ENCODE peak calls at places on chromosomes 16 and 17, in nine cellular contexts. H is stimulated activated CD8-positive, alpha-beta memory T cell treated with anti-CD3 and anti-CD28 coated beads, Interleukin-12 subunit alpha, Interleukin-12 subunit beta, amount 100 ng/mL, for 4 hours; E is neural progenitor cell; R is AG08395; C is cardiac fibroblast; O is HEK293T; J is ovary; X is mucosa of descending colon; F is activated naive CD4-positive, alpha-beta T cell. A is an unnamed sample.

GRCh38 chr17:57302690-57303089 is 46.4 kb downstream of the MSI2 start:
- DNase-seq in H (no peak), E (no peak), R (no peak), C (no peak), O (no peak), J (no peak), X (no peak), F (no peak), A (no peak)

GRCh38 chr16:29784901-29785500 is 5.5 kb upstream of the KIF22 start:
- DNase-seq in H (peak), E (peak), R (peak), C (peak), O (no peak), J (peak), X (peak), F (peak), A (peak)

GRCh38 chr16:53945996-53946395 is 242.0 kb downstream of the FTO start:
- DNase-seq in H (no peak), E (peak), R (peak), C (peak), O (no peak), J (no peak), X (no peak), F (no peak), A (no peak)

GRCh38 chr16:84503751-84504395 is 586 bp downstream of the MEAK7 start:
- DNase-seq in H (no peak), E (peak), R (peak), C (peak), O (no peak), J (peak), X (peak), F (no peak), A (no peak)

GRCh38 chr16:2473425-2473926 is 1.5 kb upstream of the TBC1D24 start:
- DNase-seq in H (no peak), E (peak), R (no peak), C (no peak), O (no peak), J (no peak), X (peak), F (no peak), A (no peak)

GRCh38 chr16:87897563-87898505 is 28.5 kb upstream of the SLC7A5 start:
- DNase-seq in H (peak), E (no peak), R (no peak), C (no peak), O (no peak), J (no peak), X (no peak), F (peak), A (no peak)

GRCh38 chr16:71467810-71468209 is 5.8 kb upstream of the ZNF23 start:
- DNase-seq in H (no peak), E (peak), R (peak), C (peak), O (peak), J (peak), X (no peak), F (peak), A (no peak)

GRCh38 chr16:28180660-28181556 is 30.9 kb downstream of the XPO6 start:
- DNase-seq in H (no peak), E (no peak), R (no peak), C (peak), O (no peak), J (no peak), X (no peak), F (no peak), A (no peak)

GRCh38 chr17:46154151-46154816 is 38.9 kb downstream of the KANSL1 start:
- DNase-seq in H (no peak), E (no peak), R (peak), C (no peak), O (no peak), J (no peak), X (no peak), F (no peak), A (no peak)

GRCh38 chr16:28915181-28915580 is 9.9 kb downstream of the RABEP2 start:
- DNase-seq in H (no peak), E (no peak), R (peak), C (peak), O (no peak), J (no peak), X (no peak), F (no peak), A (no peak)

GRCh38 chr17:58276423-58276822 is 4.3 kb downstream of the MPO start:
- DNase-seq in H (no peak), E (no peak), R (no peak), C (no peak), O (no peak), J (no peak), X (no peak), F (no peak), A (no peak)

GRCh38 chr17:66474258-66474657 is 171.8 kb downstream of the PRKCA start:
- DNase-seq in H (no peak), E (peak), R (no peak), C (no peak), O (no peak), J (no peak), X (no peak), F (no peak), A (no peak)

GRCh38 chr17:65750166-65750565 is 188.7 kb upstream of the AXIN2 start:
- DNase-seq in H (no peak), E (no peak), R (no peak), C (no peak), O (no peak), J (no peak), X (no peak), F (no peak), A (no peak)

GRCh38 chr16:68275611-68276191 is 11.4 kb downstream of the SLC7A6 start:
- DNase-seq in H (no peak), E (no peak), R (no peak), C (no peak), O (no peak), J (no peak), X (no peak), F (peak), A (no peak)

GRCh38 chr17:80474231-80474932 is 2.0 kb downstream of the NPTX1 start:
- DNase-seq in H (no peak), E (peak), R (peak), C (peak), O (peak), J (no peak), X (no peak), F (no peak), A (no peak)

GRCh38 chr17:54085934-54086333 is 263.2 kb downstream of the KIF2B start:
- DNase-seq in H (no peak), E (peak), R (no peak), C (no peak), O (no peak), J (no peak), X (no peak), F (no peak), A (no peak)

GRCh38 chr17:35729405-35729833 is 2.0 kb upstream of the RASL10B start:
- DNase-seq in H (no peak), E (peak), R (no peak), C (no peak), O (no peak), J (no peak), X (no peak), F (no peak), A (no peak)

GRCh38 chr17:6381526-6382135 is 53.3 kb downstream of the AIPL1 start:
- DNase-seq in H (no peak), E (no peak), R (no peak), C (no peak), O (no peak), J (no peak), X (no peak), F (no peak), A (no peak)

GRCh38 chr17:50184057-50184456 is 17.4 kb downstream of the COL1A1 start:
- DNase-seq in H (no peak), E (peak), R (no peak), C (no peak), O (no peak), J (no peak), X (peak), F (no peak), A (no peak)

A was measured in omental fat pad.